ENCODE peak calls at places on chromosomes 11 and 22, in seven cellular contexts. K is K562; L is epithelial cell of esophagus; B is amniotic stem cell; Y is activated T-cell treated with anti-CD3 and anti-CD28 coated beads, Interleukin-2, amount 50 U/mL, for 48 hours; J is naive thymus-derived CD4-positive, alpha-beta T cell; G is iPS-NIHi11. V is an unnamed sample.

GRCh38 chr11:75925785-75926164 is 110.8 kb downstream of the UVRAG start:
- DNase-seq in K (no peak), L (peak; percentile 49), B (no peak), Y (no peak), J (no peak), G (no peak), V (no peak)

GRCh38 chr11:35413568-35413967 is 5.8 kb downstream of the SLC1A2 start:
- DNase-seq in K (no peak), L (no peak), B (no peak), Y (no peak), J (no peak), G (no peak), V (no peak)

GRCh38 chr22:41826430-41827383 is 6.2 kb upstream of the SREBF2 start:
- DNase-seq in K (no peak), L (no peak), B (no peak), Y (no peak), J (no peak), G (no peak), V (no peak)

GRCh38 chr11:102118937-102119336 is 8.7 kb downstream of the YAP1 start:
- DNase-seq in K (no peak), L (peak; percentile 35), B (no peak), Y (no peak), J (no peak), G (no peak), V (no peak)

GRCh38 chr11:38169286-38169685 is 1571.2 kb upstream of the RAG2 start:
- DNase-seq in K (no peak), L (peak; percentile 82), B (no peak), Y (no peak), J (no peak), G (no peak), V (no peak)

GRCh38 chr22:45164217-45165123 is 745 bp downstream of the NUP50 start:
- DNase-seq in K (peak; percentile 63), L (peak; percentile 20), B (no peak), Y (peak; percentile 65), J (no peak), G (peak; percentile 74), V (peak; percentile 38)

GRCh38 chr22:30127749-30128166 is 47.5 kb downstream of the HORMAD2 start:
- DNase-seq in K (no peak), L (no peak), B (no peak), Y (no peak), J (no peak), G (no peak), V (peak; percentile 82)

GRCh38 chr11:125670131-125670530 is 10.5 kb downstream of the ACRV1 start:
- DNase-seq in K (no peak), L (no peak), B (no peak), Y (no peak), J (no peak), G (no peak), V (no peak)

GRCh38 chr11:76048763-76049162 is 157.5 kb downstream of the WNT11 start:
- DNase-seq in K (no peak), L (no peak), B (no peak), Y (no peak), J (no peak), G (no peak), V (peak; percentile 79)

GRCh38 chr22:50115693-50116092 is 25.9 kb downstream of the MOV10L1 start:
- DNase-seq in K (no peak), L (no peak), B (no peak), Y (no peak), J (no peak), G (no peak), V (no peak)

GRCh38 chr22:49740242-49740641 is 87.4 kb downstream of the BRD1 start:
- DNase-seq in K (no peak), L (no peak), B (no peak), Y (no peak), J (no peak), G (no peak), V (no peak)

GRCh38 chr11:122642472-122642922 is 13.0 kb upstream of the UBASH3B start:
- DNase-seq in K (no peak), L (peak; percentile 77), B (peak; percentile 66), Y (no peak), J (no peak), G (no peak), V (no peak)

GRCh38 chr11:71240061-71240690 is 12.2 kb downstream of the SHANK2 start:
- DNase-seq in K (no peak), L (no peak), B (no peak), Y (no peak), J (no peak), G (no peak), V (no peak)

GRCh38 chr11:65404210-65404609 is 17.8 kb downstream of the FRMD8 start:
- DNase-seq in K (no peak), L (no peak), B (no peak), Y (no peak), J (no peak), G (no peak), V (no peak)

GRCh38 chr11:70203749-70204465 is 811 bp downstream of the FADD start:
- DNase-seq in K (peak; percentile 68), L (peak; percentile 94), B (peak; percentile 73), Y (peak; percentile 90), J (peak; percentile 48), G (no peak), V (peak; percentile 98)

GRCh38 chr11:63243533-63243932 is at the start of gene SLC22A25:
- DNase-seq in K (no peak), L (no peak), B (no peak), Y (no peak), J (no peak), G (no peak), V (no peak)

GRCh38 chr11:16607675-16608644 is 130.5 kb upstream of the C11orf58 start:
- DNase-seq in K (peak; percentile 53), L (peak; percentile 79), B (peak; percentile 70), Y (peak; percentile 22), J (no peak), G (peak; percentile 70), V (peak; percentile 36)

GRCh38 chr11:95916049-95916448 is 7.9 kb downstream of the MTMR2 start:
- DNase-seq in K (no peak), L (no peak), B (no peak), Y (no peak), J (no peak), G (no peak), V (no peak)

GRCh38 chr11:11427185-11427944 is 74.3 kb upstream of the CSNK2A3 start:
- DNase-seq in K (no peak), L (no peak), B (no peak), Y (no peak), J (no peak), G (no peak), V (no peak)

GRCh38 chr11:70780246-70780535 is 381.9 kb downstream of the CTTN start:
- DNase-seq in K (no peak), L (no peak), B (no peak), Y (no peak), J (no peak), G (no peak), V (no peak)